ENCODE peak calls at places on chromosomes 13 and 19, in four cellular contexts. N is transverse colon, L is GM10248, C is stomach. Q is an unnamed sample.

GRCh38 chr19:38975214-38975860 is at the start of gene FBXO17:
- DNase-seq in N (peak), L (peak), C (peak), Q (peak)

GRCh38 chr13:23350009-23350408 is 83.5 kb downstream of the SACS start:
- DNase-seq in N (no peak), L (no peak), C (no peak), Q (no peak)

GRCh38 chr13:38395505-38395803 is 45.8 kb downstream of the UFM1 start:
- DNase-seq in N (no peak), L (no peak), C (no peak), Q (no peak)

GRCh38 chr13:32340917-32341316 is 25.6 kb downstream of the BRCA2 start:
- DNase-seq in N (no peak), L (no peak), C (no peak), Q (no peak)

GRCh38 chr19:54188224-54188871 is 1.0 kb downstream of the MBOAT7 start:
- DNase-seq in N (no peak), L (no peak), C (no peak), Q (no peak)

GRCh38 chr13:30998548-30999140 is 66.2 kb downstream of the TEX26 start:
- DNase-seq in N (no peak), L (no peak), C (no peak), Q (no peak)

GRCh38 chr13:74320282-74320681 is 186.1 kb upstream of the KLF12 start:
- DNase-seq in N (no peak), L (no peak), C (no peak), Q (no peak)

GRCh38 chr13:99063952-99064351 is 86.1 kb upstream of the DOCK9 start:
- DNase-seq in N (no peak), L (peak), C (no peak), Q (no peak)

GRCh38 chr19:10543420-10544241 is at the start of gene ATG4D:
- DNase-seq in N (peak), L (peak), C (peak), Q (peak)

GRCh38 chr19:29872224-29872731 is 60.5 kb downstream of the CCNE1 start:
- DNase-seq in N (no peak), L (no peak), C (no peak), Q (no peak)

GRCh38 chr13:32048816-32049215 is 17.2 kb downstream of the FRY start:
- DNase-seq in N (no peak), L (no peak), C (no peak), Q (no peak)

GRCh38 chr13:36509369-36509768 is 77.1 kb downstream of the CCNA1 start:
- DNase-seq in N (no peak), L (no peak), C (no peak), Q (no peak)

GRCh38 chr19:32708457-32708856 is 11.1 kb upstream of the TDRD12 start:
- DNase-seq in N (no peak), L (no peak), C (no peak), Q (no peak)

GRCh38 chr19:39390759-39391592 is at the start of the genes MED29 and PAF1:
- DNase-seq in N (peak), L (peak), C (peak), Q (peak)

GRCh38 chr13:80389073-80390038 is 48.4 kb upstream of the SPRY2 start:
- DNase-seq in N (no peak), L (no peak), C (no peak), Q (no peak)

GRCh38 chr13:81874681-81875661 is 1534.0 kb upstream of the SPRY2 start:
- DNase-seq in N (no peak), L (no peak), C (no peak), Q (no peak)

GRCh38 chr13:50580684-50581305 is 262.7 kb downstream of the DLEU7 start:
- DNase-seq in N (no peak), L (no peak), C (no peak), Q (no peak)

GRCh38 chr19:19562665-19563347 is 24.7 kb downstream of the CILP2 start:
- DNase-seq in N (no peak), L (no peak), C (no peak), Q (no peak)

GRCh38 chr13:21638319-21639282 is 32.3 kb upstream of the FGF9 start:
- DNase-seq in N (peak), L (peak), C (no peak), Q (peak)

GRCh38 chr13:37869506-37869755 is 141 bp downstream of the TRPC4 start:
- DNase-seq in N (no peak), L (no peak), C (no peak), Q (no peak)

GRCh38 chr13:73464758-73465628 is 406.2 kb downstream of the KLF5 start:
- DNase-seq in N (peak), L (no peak), C (no peak), Q (no peak)

GRCh38 chr13:31242935-31243334 is 43.2 kb downstream of the B3GLCT start:
- DNase-seq in N (no peak), L (no peak), C (no peak), Q (no peak)

GRCh38 chr19:3389876-3390361 is 23.5 kb downstream of the NFIC start:
- DNase-seq in N (no peak), L (no peak), C (peak), Q (no peak)

GRCh38 chr13:54742984-54743383 is 1714.4 kb downstream of the OLFM4 start:
- DNase-seq in N (no peak), L (no peak), C (no peak), Q (no peak)

GRCh38 chr13:79941752-79942151 is 399.2 kb downstream of the SPRY2 start:
- DNase-seq in N (no peak), L (no peak), C (no peak), Q (no peak)

GRCh38 chr19:9913237-9914000 is 22.9 kb downstream of the OLFM2 start:
- DNase-seq in N (peak), L (no peak), C (peak), Q (no peak)

GRCh38 chr13:114283581-114283980 is 2.2 kb downstream of the UPF3A start:
- DNase-seq in N (no peak), L (no peak), C (no peak), Q (no peak)

GRCh38 chr19:52748336-52748950 is 13.6 kb upstream of the ZNF611 start:
- DNase-seq in N (no peak), L (no peak), C (no peak), Q (no peak)

GRCh38 chr13:111387945-111388600 is 67.6 kb downstream of the TEX29 start:
- DNase-seq in N (no peak), L (no peak), C (peak), Q (no peak)

GRCh38 chr13:112140366-112140765 is 73.4 kb downstream of the SOX1 start:
- DNase-seq in N (no peak), L (no peak), C (peak), Q (no peak)

GRCh38 chr13:43805071-43805468 is 18.3 kb upstream of the ENOX1 start:
- DNase-seq in N (no peak), L (no peak), C (no peak), Q (no peak)

DNA sequence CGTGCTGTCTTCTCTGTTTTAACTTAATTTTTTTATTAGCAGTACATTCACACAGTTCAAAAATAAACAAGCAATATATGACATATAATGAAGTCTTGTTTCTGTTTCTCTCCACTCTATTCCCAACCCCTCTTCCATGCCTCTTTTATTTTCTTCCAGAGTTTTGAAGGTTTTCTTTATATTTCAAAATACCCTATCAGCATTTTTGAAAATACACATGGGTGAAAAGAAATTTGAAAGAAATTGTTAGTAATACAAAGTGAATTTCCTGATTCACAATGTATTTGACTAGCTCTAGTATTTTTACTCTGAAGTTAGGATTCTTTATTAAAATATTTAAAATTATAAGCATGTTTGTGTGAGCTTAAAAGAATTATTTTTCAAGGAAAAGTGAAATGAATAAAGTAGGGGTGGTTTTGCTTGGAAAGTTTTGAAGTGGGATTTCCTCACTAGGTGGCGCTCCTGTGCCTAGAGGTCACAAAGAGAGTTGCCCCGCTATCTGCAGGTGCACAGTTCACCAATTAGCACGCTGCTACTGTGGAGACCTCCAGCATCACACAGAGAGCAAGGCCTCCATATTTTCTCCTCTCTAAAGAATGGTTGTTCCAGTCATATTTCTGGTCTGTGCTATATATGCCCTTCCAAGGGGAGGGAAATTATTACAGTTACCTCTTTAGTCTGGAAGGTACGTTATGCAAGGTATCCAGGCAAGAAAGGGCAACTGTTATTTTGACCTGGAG is 37.6 kb downstream of the SOX21 start:
- DNase-seq in N (peak), L (peak), C (peak), Q (peak)
- TF ChIP-seq CTCF in N (peak), L (peak), C (no peak), Q (peak)

DNA sequence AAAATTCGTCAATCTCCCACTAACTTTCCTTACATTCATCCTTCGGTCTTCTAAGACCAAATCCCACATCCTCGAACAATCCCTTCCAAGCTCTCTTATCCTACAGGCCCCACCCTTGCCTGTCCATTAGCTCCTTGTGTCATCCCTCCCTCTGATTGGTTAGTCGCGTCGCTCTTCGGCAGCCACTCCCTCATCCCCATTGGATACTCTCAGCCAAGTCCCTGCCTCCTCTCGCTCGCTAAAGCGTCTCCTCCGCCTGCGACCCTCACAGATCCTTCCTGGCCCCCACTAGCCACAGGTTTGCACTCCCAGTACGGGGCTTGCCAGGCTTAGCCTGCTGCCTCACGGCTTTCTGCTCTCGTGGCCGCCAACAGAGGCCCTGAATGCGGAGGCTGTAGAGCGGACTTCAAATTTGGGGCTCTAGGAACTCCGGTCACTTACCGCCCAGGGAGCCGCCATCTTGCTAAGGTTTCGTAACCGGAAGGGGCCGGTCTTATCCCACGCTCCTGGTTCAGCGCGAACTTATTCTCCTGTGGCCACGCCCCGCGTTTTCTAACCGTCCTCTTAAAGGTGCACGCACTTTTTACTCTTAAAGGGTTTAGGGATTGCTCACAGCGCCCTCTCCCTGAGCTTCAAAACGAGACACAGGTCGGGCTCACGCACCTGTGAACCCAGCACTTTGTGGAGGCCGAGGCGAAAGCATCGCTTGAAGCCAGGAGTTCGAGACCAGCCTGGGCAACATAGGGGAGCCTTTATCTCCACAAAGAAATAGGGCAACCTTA is at the start of gene DMAC2:
- DNase-seq in N (peak), L (peak), C (peak), Q (peak)
- TF ChIP-seq CTCF in N (peak), L (peak), C (no peak), Q (no peak)

DNA sequence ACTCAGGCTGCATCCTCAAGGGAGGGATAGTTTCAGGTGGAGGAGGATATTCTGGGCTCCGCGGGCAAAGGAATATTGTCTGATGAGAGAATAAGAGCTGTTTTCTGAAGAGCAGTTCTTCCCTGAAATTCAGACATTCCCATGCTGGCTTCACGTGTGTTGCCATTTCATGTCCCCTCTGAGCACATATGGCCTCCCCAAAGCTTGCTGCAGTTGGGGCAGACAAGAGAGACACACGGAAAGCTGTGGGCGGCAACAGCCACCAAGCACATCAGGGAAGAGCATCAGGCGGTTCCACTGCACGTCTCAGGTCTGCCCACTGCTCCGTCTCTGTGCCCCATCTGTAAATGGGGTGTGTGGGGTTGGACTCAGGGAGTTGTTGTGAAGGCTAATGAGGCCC is 247.5 kb upstream of the TSHZ3 start:
- DNase-seq in N (no peak), L (no peak), C (no peak), Q (no peak)
- TF ChIP-seq CTCF in N (no peak), L (no peak), C (no peak), Q (no peak)

GRCh38 chr13:110274687-110275086 is 32.3 kb downstream of the COL4A1 start:
- DNase-seq in N (no peak), L (no peak), C (no peak), Q (no peak)
- TF ChIP-seq CTCF in N (no peak), L (no peak), C (no peak), Q (no peak)

DNA sequence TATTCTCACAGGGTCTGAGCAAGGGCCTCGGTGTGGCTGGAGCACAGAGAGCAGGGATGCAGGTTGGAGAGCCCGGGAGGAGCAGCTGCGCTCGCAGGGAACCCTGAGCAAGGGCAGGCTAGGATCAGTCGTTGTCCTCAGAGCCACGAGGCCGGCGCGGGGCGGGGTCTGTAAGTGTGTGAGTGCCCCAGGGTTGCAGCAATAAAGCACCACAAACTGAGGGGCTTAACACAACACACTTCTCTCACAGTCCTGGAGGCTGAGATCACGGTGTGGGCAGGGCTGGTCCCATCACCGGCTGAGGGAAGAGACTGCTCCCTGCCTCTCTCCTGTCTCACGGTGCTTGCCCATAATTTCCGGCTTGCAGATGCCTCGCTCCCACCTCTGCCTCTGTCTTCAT is 38.6 kb upstream of the GGACT start:
- DNase-seq in N (no peak), L (no peak), C (no peak), Q (no peak)
- TF ChIP-seq CTCF in N (no peak), L (no peak), C (no peak), Q (no peak)

DNA sequence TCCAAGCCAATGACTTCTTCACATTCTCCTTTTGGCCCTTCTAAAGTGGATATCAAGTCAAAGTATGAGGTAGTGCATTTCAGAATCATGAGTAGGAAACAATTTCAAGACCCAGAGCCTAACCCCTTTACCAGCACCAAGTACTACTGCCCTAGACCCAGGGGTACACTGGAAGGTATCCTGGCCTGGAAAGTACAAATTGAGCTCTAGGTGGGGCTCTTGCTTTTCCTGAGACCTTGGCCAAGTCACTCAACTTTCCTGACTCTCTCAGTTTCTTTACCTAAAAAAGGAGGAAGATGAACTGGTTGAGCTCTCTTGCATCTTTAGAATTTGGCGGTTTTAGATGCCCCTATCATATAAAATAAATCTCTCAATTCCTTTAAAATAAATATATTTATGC is 204.7 kb downstream of the FGF14 start:
- DNase-seq in N (no peak), L (no peak), C (no peak), Q (no peak)
- TF ChIP-seq CTCF in N (no peak), L (peak), C (no peak), Q (no peak)